ENCODE peak calls at places on chromosomes 11 and 22, in five cellular contexts. S is mammary epithelial cell, O is K562, G is endothelial cell of umbilical vein, U is fibroblast of lung. X is an unnamed sample.
A peak's percentile ranks its signal among the peaks of the same experiment; 100 is the strongest.

GRCh38 chr11:45930031-45930794 is 7.8 kb downstream of the LARGE2 start:
- DNase-seq in U (no peak), O (peak; percentile 24), S (peak; percentile 36), G (no peak), X (no peak)

GRCh38 chr22:45629469-45630089 is 42.1 kb upstream of the ATXN10 start:
- DNase-seq in O (no peak), U (no peak), S (no peak), G (no peak), X (no peak)

GRCh38 chr22:38760477-38761201 is 4.8 kb upstream of the SUN2 start:
- DNase-seq in O (no peak), G (no peak), U (peak; percentile 12), S (no peak), X (peak; percentile 43)

GRCh38 chr22:44818727-44819126 is 66.4 kb downstream of the ARHGAP8 start:
- DNase-seq in G (no peak), O (no peak), U (no peak), S (no peak), X (no peak)

GRCh38 chr11:16805942-16806341 is 67.5 kb downstream of the C11orf58 start:
- DNase-seq in G (no peak), S (no peak), U (peak; percentile 7), O (no peak), X (peak; percentile 24)

GRCh38 chr11:68998390-68998911 is 14.6 kb downstream of the MRGPRF start:
- DNase-seq in S (no peak), G (peak; percentile 68), O (peak; percentile 24), U (peak; percentile 21), X (peak; percentile 12)

GRCh38 chr11:36564376-36565032 is 3.3 kb upstream of the RAG1 start:
- DNase-seq in U (peak; percentile 46), G (peak; percentile 64), S (peak; percentile 38), O (peak; percentile 61), X (peak; percentile 61)

GRCh38 chr11:114440121-114440860 is 1.0 kb downstream of the REXO2 start:
- DNase-seq in S (no peak), U (peak; percentile 29), G (no peak), O (no peak), X (peak; percentile 29)

GRCh38 chr22:37567991-37568390 is 7.7 kb downstream of the CDC42EP1 start:
- DNase-seq in S (no peak), U (no peak), O (no peak), G (no peak), X (no peak)

GRCh38 chr22:37569009-37569920 is 9.0 kb downstream of the CDC42EP1 start:
- DNase-seq in G (no peak), O (peak; percentile 42), S (no peak), U (no peak), X (no peak)

GRCh38 chr22:37569921-37570660 is 9.8 kb downstream of the LGALS2 start:
- DNase-seq in U (no peak), S (no peak), O (no peak), G (no peak), X (no peak)

GRCh38 chr22:37566903-37567798 is 6.9 kb downstream of the CDC42EP1 start:
- DNase-seq in U (peak; percentile 63), G (peak; percentile 58), S (peak; percentile 92), O (peak; percentile 74), X (peak; percentile 46)

GRCh38 chr22:37568448-37569008 is 8.2 kb downstream of the CDC42EP1 start:
- DNase-seq in G (no peak), O (no peak), U (no peak), S (no peak), X (no peak)
- H3K27ac ChIP-seq in G (no peak overlapping the region), O (no peak overlapping the region), U (no peak overlapping the region), S (no peak overlapping the region), X (no peak overlapping the region)

GRCh38 chr22:36369004-36369921 is 18.5 kb downstream of the MYH9 start:
- DNase-seq in U (no peak), O (no peak), S (no peak), G (peak; percentile 62), X (peak; percentile 21)
- H3K4me2 ChIP-seq in U (peak overlapping the region; percentile 61), O (peak overlapping the region; percentile 60), S (peak overlapping the region; percentile 77), G (peak overlapping the region; percentile 26), X (peak overlapping the region; percentile 61)

DNA sequence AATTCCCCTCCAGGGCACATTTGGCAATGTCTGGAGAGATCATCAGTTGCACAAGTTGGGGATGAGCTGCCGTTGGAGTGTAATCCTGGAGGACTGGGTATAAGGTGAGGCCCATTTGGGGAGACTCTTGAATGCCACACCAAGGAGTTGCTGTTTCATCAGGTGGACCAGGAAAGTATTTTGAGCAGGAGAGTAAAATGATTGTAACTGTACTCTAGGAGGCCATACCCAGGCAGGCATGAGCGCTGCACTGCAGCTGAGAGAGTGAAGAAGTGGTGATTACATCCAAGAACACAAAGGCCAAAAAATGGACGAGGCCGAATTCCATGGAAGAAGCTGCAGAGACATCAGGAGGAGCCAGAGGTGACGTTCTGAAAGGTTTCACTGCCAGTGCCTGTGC is 8.8 kb upstream of the ACRV1 start:
- DNase-seq in O (no peak), G (no peak), U (no peak), S (no peak), X (no peak)
- TF ChIP-seq CTCF in O (no peak), G (no peak), U (no peak), S (no peak), X (no peak)

DNA sequence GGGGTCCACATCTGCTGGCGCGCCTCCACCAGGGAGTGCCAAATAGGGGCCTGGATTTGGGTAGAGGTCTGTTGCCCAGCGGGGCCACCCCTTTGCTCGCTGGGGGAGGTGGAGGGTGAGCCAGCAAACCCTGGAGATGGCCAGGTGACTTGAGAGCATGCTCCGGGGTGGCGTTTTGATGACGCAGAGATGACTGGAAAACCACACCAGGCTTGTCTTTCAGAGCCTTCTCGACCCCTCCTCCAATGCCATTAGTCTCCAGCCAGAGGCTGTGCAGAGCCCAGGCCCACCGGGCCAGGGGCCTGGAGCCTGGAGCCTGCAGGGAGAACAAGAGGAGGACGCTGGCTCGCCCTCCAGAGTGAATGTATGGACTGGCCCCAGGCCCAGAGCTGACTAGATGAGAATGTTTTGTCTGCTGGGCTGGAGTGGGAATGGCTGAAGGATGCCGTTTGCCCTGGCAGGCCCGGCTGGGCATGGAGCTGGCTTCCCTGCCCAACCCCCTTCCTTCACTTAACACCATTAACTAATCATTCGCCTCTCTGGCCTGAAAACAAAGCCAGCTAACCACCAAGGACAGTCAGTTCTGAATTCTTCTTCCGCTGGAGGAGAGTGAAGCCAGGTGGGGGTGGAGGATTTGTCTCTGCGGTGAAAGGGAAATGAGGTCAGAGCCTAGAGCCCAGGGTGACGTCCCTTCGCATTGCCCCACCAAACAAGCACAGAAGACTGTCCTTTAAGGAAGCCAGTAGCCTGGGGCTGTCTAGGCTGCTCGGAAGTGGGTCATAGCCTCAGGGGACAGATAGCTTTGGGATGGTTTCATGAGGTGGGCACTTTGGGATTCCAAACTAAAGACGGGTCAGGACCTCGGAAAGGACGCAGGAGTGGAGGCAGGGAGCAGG is 1.6 kb upstream of the MCAM start:
- DNase-seq in U (peak; percentile 81), S (peak; percentile 86), G (peak; percentile 81), O (peak; percentile 89), X (peak; percentile 81)
- H3K27ac ChIP-seq in U (peak overlapping the region; percentile 7), S (peak overlapping the region; percentile 73), G (peak overlapping the region; percentile 93), O (peak overlapping the region; percentile 93), X (peak overlapping the region; percentile 38)

GRCh38 chr22:22352376-22352999 is 107.9 kb downstream of the VPREB1 start:
- DNase-seq in G (no peak), O (no peak), S (no peak), U (no peak), X (no peak)
- H3K4me2 ChIP-seq in G (no peak overlapping the region), O (no peak overlapping the region), S (no peak overlapping the region), U (no peak overlapping the region), X (no peak overlapping the region)

GRCh38 chr11:70796601-70797000 is 398.3 kb downstream of the CTTN start:
- DNase-seq in S (no peak), O (peak; percentile 37), U (no peak), G (no peak), X (no peak)
- TF ChIP-seq CTCF in S (no peak), O (peak; percentile 42), U (no peak), G (no peak), X (no peak)

DNA sequence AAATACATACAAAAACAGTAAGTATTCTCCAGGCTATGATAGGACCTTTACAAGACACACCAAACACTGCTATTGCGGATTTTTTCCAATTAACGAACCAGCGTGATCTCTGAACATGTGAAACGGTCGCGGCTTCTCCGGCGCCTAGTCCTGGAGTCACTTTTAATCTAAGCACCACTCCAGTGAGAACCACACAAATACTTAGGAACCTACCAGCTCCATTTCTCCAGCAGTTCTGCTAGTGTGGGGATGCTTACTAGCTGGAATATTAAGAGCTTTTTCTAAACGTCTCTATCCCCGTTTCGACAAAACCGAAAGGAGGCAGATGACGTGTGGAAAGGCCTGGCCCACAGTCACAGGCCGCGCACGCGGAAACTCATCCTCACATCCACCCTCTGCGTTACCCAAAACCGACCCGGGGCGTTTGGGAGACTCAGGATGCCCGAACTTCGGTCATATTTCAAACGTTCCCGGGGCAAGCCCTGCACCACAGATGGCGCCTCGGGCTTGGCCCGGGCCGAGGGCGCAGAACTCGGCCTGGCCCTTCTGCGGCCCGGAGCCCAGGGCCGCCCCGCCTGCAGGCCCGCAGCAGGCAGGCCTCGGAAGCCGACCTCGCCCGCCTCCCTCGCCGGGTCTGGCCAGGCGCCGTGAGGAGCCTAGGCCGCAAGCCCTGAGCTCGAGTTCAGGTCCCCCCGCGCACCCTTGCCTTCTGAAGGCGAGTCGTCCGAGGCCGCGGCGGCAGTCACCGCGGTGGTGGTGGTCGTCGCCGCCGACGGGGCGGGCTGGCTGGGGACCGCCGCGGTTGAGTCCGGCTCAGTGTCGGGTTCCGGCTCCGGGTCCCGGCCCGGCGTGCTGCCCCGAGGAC is 546 bp downstream of the FNBP4 start:
- DNase-seq in U (peak; percentile 70), O (peak; percentile 72), G (peak; percentile 73), S (peak; percentile 70), X (peak; percentile 66)
- H3K27ac ChIP-seq in U (peak overlapping the region; percentile 99), O (peak overlapping the region; percentile 93), G (peak overlapping the region; percentile 81), S (peak overlapping the region; percentile 99), X (peak overlapping the region; percentile 92)

X was measured in IMR-90.